ENCODE peak calls at places on chromosomes 6 and 20, in five cellular contexts. F is midbrain; R is GM13977; D is brain pericyte; H is stimulated activated CD4-positive, alpha-beta T cell treated with anti-CD3 and anti-CD28 coated beads, Interleukin-1b, Interleukin-23, amount 100 ng/mL, for 48 hours. W is an unnamed sample.

GRCh38 chr6:50785921-50786320 is 32.8 kb upstream of the TFAP2B start:
- DNase-seq in D (no peak), R (no peak), F (no peak), H (no peak), W (no peak)

GRCh38 chr20:40811004-40811403 is 122.0 kb upstream of the MAFB start:
- DNase-seq in H (no peak), R (no peak), F (no peak), D (no peak), W (no peak)

GRCh38 chr6:163489584-163489983 is 75.1 kb downstream of the QKI start:
- DNase-seq in H (no peak), F (no peak), D (no peak), R (no peak), W (no peak)

GRCh38 chr20:63911171-63911570 is 16.2 kb downstream of the DNAJC5 start:
- DNase-seq in D (no peak), R (no peak), H (no peak), F (peak), W (no peak)

GRCh38 chr20:5580940-5581708 is 169.1 kb upstream of the SHLD1 start:
- DNase-seq in H (no peak), F (no peak), D (no peak), R (no peak), W (no peak)

GRCh38 chr6:14863896-14864850 is 381.7 kb upstream of the JARID2 start:
- DNase-seq in H (no peak), F (no peak), R (no peak), D (no peak), W (no peak)

GRCh38 chr6:41200296-41200900 is 551 bp downstream of the TREML2 start:
- DNase-seq in R (peak), D (no peak), F (no peak), H (peak), W (peak)

GRCh38 chr6:31403283-31403989 is at the start of gene MICA:
- DNase-seq in R (peak), F (peak), H (peak), D (no peak), W (no peak)

GRCh38 chr20:50221501-50222323 is 31.1 kb downstream of the CEBPB start:
- DNase-seq in H (no peak), F (no peak), R (no peak), D (no peak), W (no peak)

GRCh38 chr6:89212472-89212871 is 4.7 kb downstream of the GABRR1 start:
- DNase-seq in F (no peak), H (no peak), D (no peak), R (no peak), W (no peak)

GRCh38 chr20:54092021-54092420 is 21.6 kb upstream of the BCAS1 start:
- DNase-seq in D (no peak), H (no peak), R (no peak), F (no peak), W (no peak)

GRCh38 chr6:154156135-154156948 is 117.3 kb downstream of the OPRM1 start:
- DNase-seq in H (peak), R (peak), D (no peak), F (peak), W (no peak)

GRCh38 chr6:163383912-163384311 is 30.6 kb upstream of the QKI start:
- DNase-seq in D (no peak), H (no peak), F (no peak), R (no peak), W (no peak)

GRCh38 chr6:25405442-25405841 is 126.3 kb downstream of the CARMIL1 start:
- DNase-seq in R (no peak), H (no peak), F (peak), D (no peak), W (no peak)

GRCh38 chr6:19465240-19465639 is 371.9 kb upstream of the ID4 start:
- DNase-seq in H (no peak), R (no peak), F (no peak), D (no peak), W (no peak)

GRCh38 chr6:5521322-5521721 is 260.0 kb downstream of the FARS2 start:
- DNase-seq in R (no peak), H (no peak), F (no peak), D (no peak), W (no peak)

GRCh38 chr20:46674253-46675083 is 14.8 kb downstream of the TP53RK start:
- DNase-seq in R (no peak), F (no peak), D (peak), H (no peak), W (no peak)

GRCh38 chr6:166645928-166646327 is 18.9 kb upstream of the RPS6KA2 start:
- DNase-seq in H (no peak), D (no peak), R (no peak), F (no peak), W (no peak)

GRCh38 chr6:169236988-169237387 is 16.7 kb downstream of the THBS2 start:
- DNase-seq in H (no peak), F (no peak), R (no peak), D (no peak), W (no peak)

GRCh38 chr6:132598473-132598872 is 8.9 kb upstream of the TAAR5 start:
- DNase-seq in D (no peak), H (no peak), R (no peak), F (no peak), W (no peak)

GRCh38 chr6:73695619-73696421 is at the start of gene CD109:
- DNase-seq in F (peak), H (peak), R (peak), D (no peak), W (no peak)

GRCh38 chr20:32458837-32459220 is 100.7 kb downstream of the ASXL1 start:
- DNase-seq in D (no peak), H (no peak), F (no peak), R (no peak), W (no peak)

GRCh38 chr20:44942264-44942973 is 17.8 kb downstream of the TOMM34 start:
- DNase-seq in H (no peak), D (no peak), F (no peak), R (no peak), W (no peak)

GRCh38 chr20:10427060-10427692 is 6.8 kb downstream of the MKKS start:
- DNase-seq in D (peak), H (peak), R (peak), F (peak), W (no peak)

GRCh38 chr20:14604143-14604542 is 266.7 kb upstream of the FLRT3 start:
- DNase-seq in H (no peak), F (no peak), R (no peak), D (no peak), W (no peak)

GRCh38 chr20:38171301-38172010 is 6.4 kb upstream of the TGM2 start:
- DNase-seq in R (no peak), H (no peak), D (no peak), F (no peak), W (no peak)

GRCh38 chr6:131197716-131198115 is 62.4 kb downstream of the AKAP7 start:
- DNase-seq in D (no peak), R (no peak), F (no peak), H (no peak), W (no peak)

GRCh38 chr20:50355593-50356521 is 154.3 kb upstream of the PTPN1 start:
- DNase-seq in H (no peak), F (no peak), D (no peak), R (no peak), W (no peak)

GRCh38 chr6:38489951-38490350 is 149.8 kb downstream of the BTBD9 start:
- DNase-seq in H (no peak), F (no peak), R (no peak), D (no peak), W (no peak)

GRCh38 chr6:39090036-39090435 is 24.9 kb downstream of the SAYSD1 start:
- DNase-seq in H (no peak), F (no peak), D (no peak), R (no peak), W (no peak)

GRCh38 chr6:113558966-113559365 is 298.2 kb upstream of the MARCKS start:
- DNase-seq in F (no peak), D (no peak), R (no peak), H (no peak), W (no peak)

GRCh38 chr6:15288856-15289255 is 43.0 kb downstream of the JARID2 start:
- DNase-seq in D (no peak), R (no peak), F (no peak), H (no peak), W (no peak)

GRCh38 chr6:422423-423061 is 31.0 kb downstream of the IRF4 start:
- DNase-seq in F (no peak), D (peak), R (peak), H (peak), W (no peak)